ENCODE peak calls at places on chromosome 7, in nine cellular contexts. W is progenitor cell of endocrine pancreas, F is PC-3, A is choroid plexus epithelial cell, E is GM10248, S is fibroblast of the aortic adventitia, J is mucosa of descending colon, X is cardiac muscle cell, H is WERI-Rb-1. B is an unnamed sample.

GRCh38 chr7:92815412-92815811 is 21.0 kb downstream of the CDK6 start:
- DNase-seq in W (no peak), F (no peak), A (no peak), E (no peak), S (no peak), J (no peak), X (no peak), H (no peak), B (no peak)

GRCh38 chr7:126040114-126041045 is 1110.8 kb upstream of the POT1 start:
- DNase-seq in W (no peak), F (no peak), A (no peak), E (no peak), S (no peak), J (no peak), X (no peak), H (no peak), B (no peak)

GRCh38 chr7:92417913-92418312 is 29.4 kb upstream of the GATAD1 start:
- DNase-seq in W (no peak), F (no peak), A (no peak), E (no peak), S (no peak), J (no peak), X (peak), H (peak), B (no peak)

GRCh38 chr7:90173127-90173844 is 19.0 kb downstream of the STEAP1 start:
- DNase-seq in W (no peak), F (no peak), A (peak), E (peak), S (peak), J (no peak), X (no peak), H (no peak), B (no peak)

GRCh38 chr7:82965088-82966036 is 197.3 kb downstream of the PCLO start:
- DNase-seq in W (no peak), F (no peak), A (no peak), E (no peak), S (no peak), J (no peak), X (no peak), H (no peak), B (no peak)

GRCh38 chr7:41787951-41788350 is 85.1 kb upstream of the INHBA start:
- DNase-seq in W (no peak), F (no peak), A (no peak), E (no peak), S (no peak), J (no peak), X (no peak), H (no peak), B (no peak)

GRCh38 chr7:157498690-157499089 is 161.9 kb downstream of the DNAJB6 start:
- DNase-seq in W (no peak), F (no peak), A (no peak), E (no peak), S (no peak), J (no peak), X (no peak), H (no peak), B (no peak)

GRCh38 chr7:95662987-95663386 is 66.7 kb upstream of the PDK4 start:
- DNase-seq in W (no peak), F (no peak), A (no peak), E (no peak), S (no peak), J (no peak), X (no peak), H (no peak), B (no peak)

GRCh38 chr7:101170617-101171441 is 5.5 kb upstream of the VGF start:
- DNase-seq in W (no peak), F (no peak), A (no peak), E (no peak), S (no peak), J (no peak), X (no peak), H (no peak), B (no peak)

GRCh38 chr7:135199439-135199838 is 11.9 kb downstream of the WDR91 start:
- DNase-seq in W (no peak), F (no peak), A (no peak), E (no peak), S (no peak), J (no peak), X (no peak), H (no peak), B (no peak)

GRCh38 chr7:151168022-151168786 is 710 bp upstream of the GBX1 start:
- DNase-seq in W (peak), F (peak), A (no peak), E (peak), S (no peak), J (no peak), X (peak), H (peak), B (peak)

GRCh38 chr7:22653981-22654380 is 73.0 kb upstream of the IL6 start:
- DNase-seq in W (no peak), F (no peak), A (no peak), E (no peak), S (no peak), J (no peak), X (no peak), H (no peak), B (no peak)

GRCh38 chr7:151126500-151127137 is 40.3 kb downstream of the AGAP3 start:
- DNase-seq in W (no peak), F (no peak), A (no peak), E (no peak), S (no peak), J (peak), X (no peak), H (no peak), B (no peak)

GRCh38 chr7:114777288-114777687 is 144.6 kb upstream of the MDFIC start:
- DNase-seq in W (no peak), F (no peak), A (no peak), E (no peak), S (no peak), J (no peak), X (no peak), H (no peak), B (no peak)

GRCh38 chr7:75889223-75889825 is 10.5 kb downstream of the RHBDD2 start:
- DNase-seq in W (no peak), F (no peak), A (no peak), E (no peak), S (no peak), J (no peak), X (no peak), H (no peak), B (no peak)

GRCh38 chr7:81534446-81534845 is 235.4 kb downstream of the HGF start:
- DNase-seq in W (no peak), F (no peak), A (no peak), E (no peak), S (no peak), J (no peak), X (no peak), H (no peak), B (no peak)

DNA sequence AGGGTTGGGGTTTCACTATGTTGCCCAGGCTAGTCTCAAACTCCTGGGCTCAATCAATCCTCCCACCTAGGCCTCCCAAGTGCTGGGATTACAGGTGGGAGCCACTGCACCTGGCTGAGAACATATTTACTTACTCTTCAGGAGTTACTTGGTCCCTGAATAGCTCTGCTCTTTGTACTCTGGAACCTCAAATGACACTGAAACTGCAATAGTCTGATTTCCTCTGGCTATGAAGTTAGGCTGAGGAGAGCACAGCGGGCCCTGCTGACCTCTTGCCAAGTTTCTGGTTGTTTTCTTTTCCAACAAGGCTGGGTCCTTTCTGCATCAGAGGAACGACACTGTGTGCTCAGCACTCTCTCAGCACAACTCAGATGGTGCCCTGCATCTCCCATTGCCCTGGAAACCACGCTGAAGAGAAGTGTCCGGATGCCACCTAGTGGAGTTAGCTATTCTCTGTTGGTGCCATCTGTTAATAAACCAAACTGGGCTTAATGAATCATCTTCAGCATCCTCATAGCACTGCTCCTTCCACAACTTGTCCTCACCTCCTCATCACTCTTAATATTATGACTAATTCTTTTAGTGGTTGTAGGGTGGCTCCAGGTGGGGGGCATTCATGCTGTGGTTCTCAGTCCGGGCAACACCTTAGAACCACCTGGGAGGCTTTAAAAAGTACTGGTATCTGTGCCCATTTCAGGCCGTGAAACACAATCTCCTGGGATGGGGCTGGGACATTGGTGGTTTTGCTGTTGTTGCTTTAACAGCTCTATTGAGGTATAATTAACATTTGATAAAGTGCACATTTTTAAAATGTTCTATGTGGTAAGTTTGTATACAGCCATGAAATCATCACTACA is 8.2 kb upstream of the EFCAB10 start:
- DNase-seq in W (no peak), F (peak), A (peak), E (peak), S (peak), J (no peak), X (peak), H (peak), B (peak)
- TF ChIP-seq CTCF in W (peak), F (peak), A (peak), E (peak), S (peak), J (no peak), X (peak), H (peak), B (peak)

DNA sequence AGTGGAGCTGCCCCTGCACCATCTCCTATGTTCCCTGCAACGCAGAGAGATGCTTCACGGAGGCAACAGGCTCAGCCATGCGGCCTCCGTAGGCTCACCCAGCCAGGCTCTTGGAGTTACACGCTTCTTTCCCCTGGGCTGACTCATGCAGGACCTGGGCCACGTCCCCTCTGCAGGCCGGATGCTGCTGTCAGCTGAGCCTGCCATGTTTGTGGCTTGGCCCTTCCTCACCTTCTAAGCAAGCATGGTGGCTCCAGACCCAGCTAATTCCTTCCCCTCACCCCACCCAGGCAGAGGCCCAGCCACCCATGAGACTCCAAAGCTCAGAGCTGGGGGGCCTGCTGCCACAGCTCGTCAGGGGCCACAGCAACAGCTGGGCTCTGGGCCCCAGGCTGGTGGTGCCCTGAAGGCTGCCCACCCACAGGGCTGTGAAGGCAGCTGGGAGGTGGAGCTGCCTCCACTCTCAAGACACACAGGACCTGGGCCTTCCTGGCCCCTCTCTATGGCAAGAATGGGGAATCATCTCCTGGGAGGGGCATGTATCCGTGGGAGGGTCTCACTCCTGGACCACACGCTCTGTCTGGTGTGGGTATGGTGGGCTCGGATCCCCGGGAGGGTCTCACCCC is 219.6 kb downstream of the ELFN1 start:
- DNase-seq in W (no peak), F (peak), A (peak), E (no peak), S (peak), J (no peak), X (no peak), H (no peak), B (no peak)
- TF ChIP-seq CTCF in W (no peak), F (no peak), A (no peak), E (no peak), S (no peak), J (no peak), X (no peak), H (no peak), B (no peak)

GRCh38 chr7:148523550-148523949 is 67.0 kb upstream of the C7orf33 start:
- DNase-seq in W (no peak), F (no peak), A (no peak), E (no peak), S (no peak), J (no peak), X (no peak), H (no peak), B (no peak)

GRCh38 chr7:148524479-148525173 is 65.9 kb upstream of the C7orf33 start:
- DNase-seq in W (no peak), F (no peak), A (no peak), E (no peak), S (no peak), J (no peak), X (no peak), H (no peak), B (no peak)

DNA sequence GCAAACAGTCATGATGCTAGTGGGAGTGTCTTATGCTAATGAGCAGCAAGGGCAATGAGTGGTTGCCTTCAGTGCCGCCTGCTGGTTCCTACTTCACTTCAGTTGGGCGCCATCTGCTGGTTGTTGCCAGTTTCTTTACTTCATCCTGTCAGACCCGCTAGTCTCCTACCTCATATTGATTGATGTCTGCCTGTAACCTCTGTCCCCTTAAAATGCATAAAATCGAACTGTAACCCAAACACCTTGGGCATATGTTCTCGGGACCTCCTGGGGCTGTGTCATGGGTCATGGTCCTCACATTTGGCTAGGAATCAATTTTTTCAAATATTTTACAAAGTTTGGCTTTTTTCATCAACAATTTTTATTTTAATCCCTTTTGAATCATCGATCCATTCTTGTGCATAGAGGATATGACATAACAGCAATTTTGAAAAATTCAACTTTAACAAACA is 62.8 kb upstream of the C7orf33 start:
- DNase-seq in W (no peak), F (peak), A (peak), E (peak), S (peak), J (peak), X (peak), H (peak), B (peak)
- TF ChIP-seq CTCF in W (peak), F (peak), A (peak), E (peak), S (peak), J (peak), X (peak), H (peak), B (peak)

GRCh38 chr7:142152076-142152475 is 40.6 kb downstream of the MGAM2 start:
- DNase-seq in W (no peak), F (no peak), A (no peak), E (no peak), S (no peak), J (no peak), X (no peak), H (no peak), B (no peak)

GRCh38 chr7:142150869-142151268 is 39.4 kb downstream of the MGAM2 start:
- DNase-seq in W (no peak), F (no peak), A (no peak), E (no peak), S (no peak), J (no peak), X (no peak), H (no peak), B (no peak)

GRCh38 chr7:142158741-142159496 is 47.4 kb downstream of the MGAM2 start:
- DNase-seq in W (no peak), F (no peak), A (no peak), E (no peak), S (no peak), J (no peak), X (no peak), H (peak), B (no peak)

DNA sequence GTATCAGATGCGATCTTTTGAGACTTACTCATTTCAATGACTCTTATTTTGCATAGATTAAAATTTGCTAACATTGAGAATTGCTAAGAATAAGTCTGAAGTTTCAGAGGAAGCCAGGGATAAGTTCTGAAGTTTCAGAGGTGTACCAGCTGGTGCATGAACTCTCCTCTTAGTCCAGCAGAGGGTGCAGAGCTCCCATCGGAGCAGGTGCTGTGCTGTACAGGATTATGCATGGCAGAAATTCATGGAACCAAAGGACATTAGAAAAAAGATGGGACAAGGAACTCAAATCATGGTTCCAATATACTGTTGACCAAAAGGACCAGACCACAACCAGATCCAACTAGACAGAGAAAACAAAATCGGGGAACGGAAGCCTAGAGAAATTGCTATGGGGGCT is 41.9 kb downstream of the MGAM2 start:
- DNase-seq in W (no peak), F (peak), A (peak), E (peak), S (no peak), J (no peak), X (peak), H (peak), B (no peak)
- TF ChIP-seq CTCF in W (peak), F (peak), A (peak), E (no peak), S (peak), J (peak), X (no peak), H (peak), B (peak)

DNA sequence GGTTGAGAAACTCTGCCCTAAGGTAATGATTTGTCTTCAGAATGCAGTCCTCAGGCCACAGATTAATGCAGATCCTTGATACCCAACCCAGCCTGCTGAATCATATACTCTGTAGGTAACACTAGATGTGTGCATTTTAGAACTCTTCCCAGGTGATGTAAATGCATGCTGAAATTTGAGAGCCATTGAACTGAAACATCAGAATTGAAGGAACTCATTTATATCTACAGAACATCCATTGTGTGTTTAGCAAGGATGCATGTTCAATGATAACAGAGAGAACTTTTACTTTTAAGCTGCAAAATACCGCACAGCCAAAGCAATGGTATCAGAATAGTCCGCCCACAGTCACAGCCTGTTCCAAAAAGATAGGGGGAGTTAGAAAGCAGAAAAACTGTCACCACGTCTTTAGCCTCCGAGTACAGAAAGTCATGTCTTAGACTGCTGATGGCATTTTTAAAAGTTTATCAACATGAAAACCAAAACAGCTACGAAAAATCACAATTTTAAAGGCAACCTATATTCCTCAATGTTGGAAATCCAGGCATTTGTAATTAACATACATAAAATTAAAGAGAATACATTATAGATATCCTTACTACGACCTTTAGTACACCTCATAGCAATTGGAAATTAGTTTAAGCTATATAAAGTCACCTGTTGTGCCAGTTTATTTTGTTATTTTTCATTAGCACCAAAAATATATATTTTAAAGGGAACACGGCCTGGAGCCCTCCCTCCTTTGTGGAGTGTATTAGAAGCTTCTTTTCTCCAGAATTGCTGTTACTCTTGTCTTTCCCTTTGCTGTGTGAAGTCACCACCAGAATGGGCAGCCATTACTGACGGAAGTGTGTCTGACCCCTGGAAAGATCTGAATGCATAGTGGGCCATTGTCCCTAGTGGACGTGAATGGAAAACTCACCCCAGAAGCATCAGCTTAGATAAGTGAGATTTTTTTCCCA is 65.8 kb upstream of the PRKAR2B start:
- DNase-seq in W (no peak), F (no peak), A (no peak), E (no peak), S (no peak), J (no peak), X (no peak), H (no peak), B (no peak)
- TF ChIP-seq CTCF in W (peak), F (no peak), A (peak), E (no peak), S (no peak), J (no peak), X (peak), H (peak), B (no peak)

DNA sequence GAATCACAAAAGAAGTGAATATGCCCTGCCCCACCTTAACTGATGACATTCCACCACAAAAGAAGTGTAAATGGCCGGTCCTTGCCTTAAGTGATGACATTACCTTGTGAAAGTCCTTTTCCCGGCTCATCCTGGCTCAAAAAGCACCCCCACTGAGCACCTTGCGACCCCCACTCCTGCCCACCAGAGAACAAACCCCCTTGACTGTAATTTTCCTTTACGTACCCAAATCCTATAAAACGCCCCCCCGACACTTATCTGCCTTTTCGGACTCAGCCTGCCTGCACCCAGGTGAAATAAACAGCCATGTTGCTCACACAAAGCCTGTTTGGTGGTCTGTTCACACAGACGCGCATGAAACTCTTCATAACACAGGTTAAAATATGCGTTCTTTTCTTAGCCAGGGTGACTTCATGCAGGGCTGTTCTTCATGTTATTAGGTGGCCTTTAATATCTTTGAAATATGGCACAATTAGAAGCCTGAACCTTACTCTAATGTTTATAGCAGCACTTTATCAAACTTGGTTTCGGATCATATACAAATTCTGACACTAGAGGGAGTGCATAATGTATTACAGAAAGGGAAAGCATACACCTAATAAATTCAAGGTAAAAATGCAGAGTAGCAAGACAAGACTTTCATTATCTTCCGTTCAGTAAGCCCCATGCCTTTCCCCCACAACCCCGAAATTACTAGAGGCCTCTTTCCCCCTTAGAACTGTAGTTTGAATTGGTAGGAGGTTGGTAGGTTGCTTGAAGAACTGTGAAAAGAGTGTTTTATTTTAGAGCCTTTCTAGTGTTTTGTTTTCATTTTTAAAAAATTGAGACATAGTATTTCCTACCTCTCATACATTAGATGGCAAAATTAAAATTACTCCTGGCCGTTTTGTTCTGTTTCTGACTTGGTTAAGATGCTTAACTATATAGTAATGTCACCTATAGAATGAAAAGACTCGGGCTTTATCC is 117.9 kb downstream of the NPY start:
- DNase-seq in W (no peak), F (peak), A (peak), E (peak), S (peak), J (no peak), X (peak), H (no peak), B (no peak)
- TF ChIP-seq CTCF in W (peak), F (peak), A (peak), E (peak), S (peak), J (no peak), X (peak), H (peak), B (peak)